ENCODE peak calls at places on chromosomes 4 and X, in five cellular contexts. X is uterus, O is lower lobe of right lung, A is fibroblast of the aortic adventitia, H is heart left ventricle. B is an unnamed sample.

GRCh38 chr4:150510176-150510875 is 71.6 kb upstream of the MAB21L2 start:
- DNase-seq in O (no peak), A (peak; percentile 91), X (no peak), H (no peak), B (peak; percentile 66)

GRCh38 chr4:41129128-41129754 is 85.1 kb downstream of the APBB2 start:
- DNase-seq in O (no peak), A (no peak), X (no peak), H (no peak), B (no peak)

GRCh38 chrX:17655232-17656034 is 81.9 kb upstream of the SCML1 start:
- DNase-seq in X (no peak), A (peak; percentile 17), H (no peak), O (no peak), B (no peak)

GRCh38 chrX:126137899-126138298 is 28.2 kb downstream of the DCAF12L2 start:
- DNase-seq in O (no peak), H (no peak), A (no peak), X (no peak), B (no peak)

GRCh38 chrX:154327026-154327820 is 31.6 kb downstream of the TKTL1 start:
- DNase-seq in O (no peak), A (peak; percentile 31), X (no peak), H (no peak), B (peak; percentile 73)

GRCh38 chr4:181077416-181077815 is 1165.8 kb upstream of the TENM3 start:
- DNase-seq in O (no peak), A (no peak), H (no peak), X (no peak), B (no peak)

GRCh38 chrX:50198348-50198747 is 2.5 kb downstream of the AKAP4 start:
- DNase-seq in O (no peak), A (no peak), H (no peak), X (no peak), B (no peak)

GRCh38 chrX:133269168-133269567 is 51.0 kb upstream of the TFDP3 start:
- DNase-seq in O (no peak), A (no peak), H (no peak), X (no peak), B (no peak)

GRCh38 chr4:123587983-123588494 is 191.4 kb downstream of the SPRY1 start:
- DNase-seq in O (no peak), A (peak; percentile 63), X (peak; percentile 18), H (no peak), B (peak; percentile 90)

GRCh38 chrX:22748093-22748999 is 251.4 kb upstream of the DDX53 start:
- DNase-seq in H (no peak), A (peak; percentile 65), O (no peak), X (peak; percentile 27), B (peak; percentile 64)

GRCh38 chrX:35040871-35041270 is 98.3 kb downstream of the FAM47B start:
- DNase-seq in H (no peak), A (no peak), X (no peak), O (no peak), B (no peak)

GRCh38 chr4:80202784-80203553 is 5.7 kb downstream of the PRDM8 start:
- DNase-seq in X (peak; percentile 35), O (peak; percentile 59), A (no peak), H (peak; percentile 70), B (peak; percentile 65)

GRCh38 chrX:20333672-20334071 is 67.0 kb upstream of the RPS6KA3 start:
- DNase-seq in H (no peak), O (no peak), A (no peak), X (no peak), B (no peak)

DNA sequence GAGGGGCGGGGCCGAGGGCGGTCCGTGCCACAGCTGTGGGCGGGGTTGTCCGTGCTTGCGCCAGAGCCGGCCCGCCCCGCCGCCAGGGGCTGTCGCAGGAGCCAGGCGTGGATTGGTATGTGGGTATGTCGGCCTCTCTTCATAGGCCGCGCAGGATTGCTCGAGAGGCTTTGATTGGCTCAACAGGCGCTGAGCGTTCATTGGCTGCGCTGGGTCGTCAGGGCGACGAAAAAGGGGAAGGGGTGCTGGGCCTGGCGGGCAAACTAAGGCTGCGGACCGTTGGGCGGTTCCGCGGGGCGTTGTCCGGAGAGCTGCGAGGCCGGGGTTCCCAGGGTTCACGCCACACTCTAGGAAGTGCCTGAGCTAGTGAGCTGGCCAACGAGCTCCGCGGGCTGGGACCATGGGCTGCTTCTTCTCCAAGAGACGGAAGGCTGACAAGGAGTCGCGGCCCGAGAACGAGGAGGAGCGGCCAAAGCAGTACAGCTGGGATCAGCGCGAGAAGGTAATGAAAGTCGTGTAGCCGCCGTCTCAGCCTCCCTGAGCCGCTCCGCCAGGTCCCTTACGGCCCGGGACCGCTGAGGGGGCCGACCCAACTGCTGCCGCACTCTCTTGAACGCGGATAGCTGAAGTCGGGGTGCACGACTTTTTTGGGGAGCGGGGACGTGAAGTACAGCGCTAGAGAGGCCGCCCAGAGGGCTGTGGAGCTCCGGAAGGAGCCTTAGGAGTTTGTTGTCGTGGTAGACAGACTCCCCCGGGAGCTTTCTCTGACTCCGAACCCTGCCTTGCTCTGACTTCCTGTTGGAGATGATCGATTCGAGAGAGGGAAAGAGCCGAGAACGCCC is at the start of gene RP2:
- DNase-seq in H (peak; percentile 93), A (peak; percentile 92), O (peak; percentile 94), X (peak; percentile 87), B (peak; percentile 90)
- TF ChIP-seq CTCF in H (peak; percentile 48), A (no peak), O (peak; percentile 29), X (peak; percentile 45), B (no peak)

DNA sequence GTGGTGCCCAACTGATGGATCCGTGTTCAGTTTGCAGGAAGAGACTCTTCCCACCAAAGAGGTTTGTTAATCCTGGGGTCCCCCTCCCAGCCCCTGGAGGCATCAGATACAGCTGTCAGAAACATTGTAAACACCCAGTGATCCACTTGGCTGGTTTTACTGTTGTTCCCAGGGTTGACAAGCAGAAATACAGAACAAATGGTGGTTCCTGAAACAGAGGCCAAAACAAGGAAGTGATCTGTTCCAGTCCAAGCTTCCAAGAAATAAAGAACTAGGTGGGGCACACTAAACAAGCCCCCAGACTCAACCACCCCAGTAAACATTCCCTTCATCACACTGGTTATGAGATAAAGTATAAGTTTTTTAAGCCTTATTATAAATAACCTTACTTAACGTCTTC is 1.4 kb downstream of the TMLHE start:
- DNase-seq in X (no peak), H (no peak), O (no peak), A (no peak), B (no peak)
- H3K4me3 ChIP-seq in X (no peak overlapping the region), H (no peak overlapping the region), O (peak overlapping the region; percentile 67), A (peak overlapping the region; percentile 83), B (peak overlapping the region; percentile 79)

GRCh38 chr4:34891892-34892291 is 1352.4 kb downstream of the ARAP2 start:
- DNase-seq in X (no peak), H (no peak), A (no peak), O (no peak), B (no peak)
- TF ChIP-seq CTCF in X (no peak), H (no peak), A (no peak), O (no peak), B (no peak)

DNA sequence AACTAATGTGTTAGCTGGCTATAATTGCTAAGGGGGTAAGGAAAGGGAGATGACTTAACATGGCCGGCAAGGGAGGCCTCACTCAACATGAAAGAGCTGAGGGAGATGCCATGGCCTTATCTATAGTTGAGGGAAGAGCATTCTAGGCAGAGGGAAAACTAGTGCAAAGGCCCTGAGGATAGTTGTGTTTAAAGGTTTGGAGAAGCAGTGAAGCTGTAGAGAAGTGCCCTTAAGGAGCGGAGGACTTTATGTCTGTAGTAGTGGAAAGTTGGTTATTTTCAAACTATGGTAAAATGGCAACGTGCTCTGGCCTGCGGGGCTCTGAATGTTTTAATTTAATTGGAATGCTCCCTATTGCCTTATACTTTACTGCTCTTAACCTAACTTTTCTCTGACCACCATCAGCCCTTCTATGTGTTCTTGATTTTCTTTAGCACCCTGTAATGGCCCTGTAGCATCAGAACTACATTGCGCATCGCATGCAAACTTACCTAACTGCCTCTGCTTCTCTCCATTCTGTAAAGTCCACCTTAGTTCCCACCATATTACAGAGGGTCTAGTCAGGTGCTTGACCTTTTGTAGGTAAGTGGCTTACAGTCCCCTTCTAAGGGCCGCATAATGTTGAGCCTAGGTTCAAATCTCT is 35.8 kb downstream of the ERVMER34-1 start:
- DNase-seq in O (no peak), H (no peak), A (no peak), X (no peak), B (no peak)
- H3K4me3 ChIP-seq in O (no peak overlapping the region), H (no peak overlapping the region), A (no peak overlapping the region), X (no peak overlapping the region), B (no peak overlapping the region)

GRCh38 chrX:37825225-37825842 is 22.0 kb downstream of the DYNLT3 start:
- DNase-seq in O (peak; percentile 36), X (peak; percentile 13), A (peak; percentile 49), H (no peak), B (no peak)
- TF ChIP-seq CTCF in O (peak; percentile 70), X (peak; percentile 74), A (peak; percentile 88), H (peak; percentile 74), B (peak; percentile 67)

GRCh38 chr4:73869130-73870055 is at the start of gene CXCL1:
- DNase-seq in H (peak; percentile 71), X (peak; percentile 20), O (peak; percentile 72), A (peak; percentile 55), B (peak; percentile 69)
- H3K4me3 ChIP-seq in H (peak within 1 kb of the TSS; percentile 51), X (peak within 1 kb of the TSS; percentile 35), O (peak within 1 kb of the TSS; percentile 67), A (peak within 1 kb of the TSS; percentile 72), B (peak within 1 kb of the TSS; percentile 67)

GRCh38 chr4:30903493-30903892 is 183.3 kb downstream of the PCDH7 start:
- DNase-seq in O (no peak), H (no peak), A (peak; percentile 70), X (no peak), B (peak; percentile 1)

GRCh38 chr4:30904593-30904992 is 184.4 kb downstream of the PCDH7 start:
- DNase-seq in H (no peak), O (no peak), A (no peak), X (no peak), B (no peak)

GRCh38 chr4:30904161-30904560 is 184.0 kb downstream of the PCDH7 start:
- DNase-seq in X (no peak), H (no peak), A (no peak), O (no peak), B (no peak)

GRCh38 chr4:30901781-30902479 is 181.8 kb downstream of the PCDH7 start:
- DNase-seq in O (no peak), A (no peak), X (no peak), H (no peak), B (no peak)
- TF ChIP-seq CTCF in O (no peak), A (no peak), X (no peak), H (no peak), B (no peak)

GRCh38 chr4:139629761-139630160 is 35.9 kb upstream of the MGST2 start:
- DNase-seq in H (no peak), A (no peak), O (no peak), X (no peak), B (no peak)

GRCh38 chr4:139633661-139634060 is 32.0 kb upstream of the MGST2 start:
- DNase-seq in H (no peak), O (no peak), X (peak; percentile 33), A (peak; percentile 57), B (peak; percentile 57)

GRCh38 chr4:139635966-139636365 is 29.7 kb upstream of the MGST2 start:
- DNase-seq in X (no peak), A (no peak), O (no peak), H (no peak), B (no peak)

GRCh38 chr4:139630991-139631390 is 34.6 kb upstream of the MGST2 start:
- DNase-seq in A (no peak), H (no peak), X (no peak), O (no peak), B (no peak)

GRCh38 chr4:139633195-139633594 is 32.4 kb upstream of the MGST2 start:
- DNase-seq in X (no peak), H (no peak), A (no peak), O (no peak), B (no peak)
- H3K4me3 ChIP-seq in X (peak overlapping the region; percentile 10), H (no peak overlapping the region), A (peak overlapping the region; percentile 35), O (peak overlapping the region; percentile 23), B (no peak overlapping the region)

B was measured in foreskin fibroblast.